ENCODE peak calls at places on chromosomes 2 and 18, in four cellular contexts. One of them, this sample, is unnamed.

GRCh38 chr18:32530947-32531651 is 60.4 kb upstream of the GAREM1 start:
- DNase-seq in ELR: no peak
- DNase-seq in neural crest cell: no peak
- DNase-seq in H4: peak; percentile 53
- DNase-seq in this sample: no peak

GRCh38 chr18:55458456-55459238 is 129.3 kb downstream of the TCF4 start:
- DNase-seq in ELR: no peak
- DNase-seq in neural crest cell: peak; percentile 18
- DNase-seq in H4: no peak
- DNase-seq in this sample: no peak

GRCh38 chr2:189254268-189254883 is 74.8 kb upstream of the COL5A2 start:
- DNase-seq in ELR: peak; percentile 66
- DNase-seq in neural crest cell: no peak
- DNase-seq in H4: peak; percentile 35
- DNase-seq in this sample: peak; percentile 28

GRCh38 chr2:179252439-179252838 is 12.2 kb downstream of the SESTD1 start:
- DNase-seq in ELR: no peak
- DNase-seq in neural crest cell: no peak
- DNase-seq in H4: no peak
- DNase-seq in this sample: no peak

GRCh38 chr18:48800877-48801727 is 149.7 kb downstream of the SMAD7 start:
- DNase-seq in ELR: no peak
- DNase-seq in neural crest cell: no peak
- DNase-seq in H4: no peak
- DNase-seq in this sample: no peak

GRCh38 chr2:16713011-16713423 is 47.4 kb upstream of the CYRIA start:
- DNase-seq in ELR: no peak
- DNase-seq in neural crest cell: no peak
- DNase-seq in H4: no peak
- DNase-seq in this sample: no peak

GRCh38 chr2:171390941-171391516 is 42.8 kb downstream of the METTL8 start:
- DNase-seq in ELR: peak; percentile 66
- DNase-seq in neural crest cell: no peak
- DNase-seq in H4: peak; percentile 68
- DNase-seq in this sample: no peak

GRCh38 chr2:58535182-58535581 is 294.1 kb upstream of the FANCL start:
- DNase-seq in ELR: no peak
- DNase-seq in neural crest cell: no peak
- DNase-seq in H4: no peak
- DNase-seq in this sample: no peak

GRCh38 chr2:151049746-151050145 is 211.9 kb downstream of the RBM43 start:
- DNase-seq in ELR: peak; percentile 92
- DNase-seq in neural crest cell: no peak
- DNase-seq in H4: no peak
- DNase-seq in this sample: no peak

GRCh38 chr2:41621578-41621977 is 426.2 kb upstream of the PKDCC start:
- DNase-seq in ELR: no peak
- DNase-seq in neural crest cell: no peak
- DNase-seq in H4: no peak
- DNase-seq in this sample: no peak

GRCh38 chr2:95240556-95240955 is 33.2 kb downstream of the ZNF892 start:
- DNase-seq in ELR: no peak
- DNase-seq in neural crest cell: no peak
- DNase-seq in H4: no peak
- DNase-seq in this sample: no peak

This sample was measured in GOT3.